ENCODE peak calls at places on chromosomes 16 and 17, in nine cellular contexts. Y is tibial artery, D is AG10803, G is brain microvascular endothelial cell, M is glutamatergic neuron, W is left lung, O is ascending aorta, R is heart left ventricle, E is Calu3. S is an unnamed sample.

GRCh38 chr17:7673239-7673638 is 14.1 kb downstream of the TP53 start:
- DNase-seq in Y (no peak), D (no peak), G (no peak), M (peak; percentile 45), W (peak; percentile 0), O (no peak), R (no peak), E (peak; percentile 12), S (no peak)

GRCh38 chr17:12596961-12597360 is 68.7 kb upstream of the MYOCD start:
- DNase-seq in Y (no peak), D (no peak), G (no peak), M (no peak), W (no peak), O (no peak), R (no peak), E (no peak), S (no peak)

GRCh38 chr16:15650698-15651161 is 685 bp downstream of the NDE1 start:
- DNase-seq in Y (peak; percentile 72), D (no peak), G (no peak), M (no peak), W (no peak), O (peak; percentile 65), R (peak; percentile 64), E (peak; percentile 9), S (no peak)

GRCh38 chr17:79738643-79739042 is 7.9 kb downstream of the ENPP7 start:
- DNase-seq in Y (no peak), D (no peak), G (no peak), M (no peak), W (no peak), O (no peak), R (no peak), E (no peak), S (no peak)

GRCh38 chr16:23836078-23836403 is 258 bp downstream of the PRKCB start:
- DNase-seq in Y (no peak), D (no peak), G (no peak), M (peak; percentile 33), W (no peak), O (no peak), R (peak; percentile 62), E (no peak), S (no peak)

GRCh38 chr17:67594115-67594878 is 123.4 kb upstream of the NOL11 start:
- DNase-seq in Y (no peak), D (no peak), G (no peak), M (no peak), W (no peak), O (peak; percentile 8), R (no peak), E (no peak), S (no peak)

GRCh38 chr16:71885261-71885650 is 1.3 kb upstream of the ZNF821 start:
- DNase-seq in Y (no peak), D (no peak), G (no peak), M (no peak), W (no peak), O (no peak), R (no peak), E (no peak), S (no peak)

GRCh38 chr16:53511403-53512280 is 8.6 kb upstream of the AKTIP start:
- DNase-seq in Y (no peak), D (no peak), G (no peak), M (no peak), W (no peak), O (peak; percentile 63), R (no peak), E (peak; percentile 63), S (no peak)

GRCh38 chr17:56319531-56319930 is 166.3 kb downstream of the ANKFN1 start:
- DNase-seq in Y (no peak), D (peak; percentile 70), G (no peak), M (no peak), W (no peak), O (no peak), R (no peak), E (no peak), S (no peak)

GRCh38 chr16:1770328-1771071 is 843 bp downstream of the NME3 start:
- DNase-seq in Y (peak; percentile 90), D (peak; percentile 51), G (peak; percentile 33), M (peak; percentile 72), W (no peak), O (peak; percentile 83), R (no peak), E (peak; percentile 48), S (no peak)

GRCh38 chr17:38705523-38705802 is 390 bp downstream of the MLLT6 start:
- DNase-seq in Y (no peak), D (no peak), G (no peak), M (peak; percentile 45), W (no peak), O (no peak), R (no peak), E (no peak), S (no peak)

GRCh38 chr16:11546522-11547485 is 39.9 kb downstream of the LITAF start:
- DNase-seq in Y (no peak), D (peak; percentile 37), G (no peak), M (no peak), W (no peak), O (no peak), R (no peak), E (no peak), S (no peak)

DNA sequence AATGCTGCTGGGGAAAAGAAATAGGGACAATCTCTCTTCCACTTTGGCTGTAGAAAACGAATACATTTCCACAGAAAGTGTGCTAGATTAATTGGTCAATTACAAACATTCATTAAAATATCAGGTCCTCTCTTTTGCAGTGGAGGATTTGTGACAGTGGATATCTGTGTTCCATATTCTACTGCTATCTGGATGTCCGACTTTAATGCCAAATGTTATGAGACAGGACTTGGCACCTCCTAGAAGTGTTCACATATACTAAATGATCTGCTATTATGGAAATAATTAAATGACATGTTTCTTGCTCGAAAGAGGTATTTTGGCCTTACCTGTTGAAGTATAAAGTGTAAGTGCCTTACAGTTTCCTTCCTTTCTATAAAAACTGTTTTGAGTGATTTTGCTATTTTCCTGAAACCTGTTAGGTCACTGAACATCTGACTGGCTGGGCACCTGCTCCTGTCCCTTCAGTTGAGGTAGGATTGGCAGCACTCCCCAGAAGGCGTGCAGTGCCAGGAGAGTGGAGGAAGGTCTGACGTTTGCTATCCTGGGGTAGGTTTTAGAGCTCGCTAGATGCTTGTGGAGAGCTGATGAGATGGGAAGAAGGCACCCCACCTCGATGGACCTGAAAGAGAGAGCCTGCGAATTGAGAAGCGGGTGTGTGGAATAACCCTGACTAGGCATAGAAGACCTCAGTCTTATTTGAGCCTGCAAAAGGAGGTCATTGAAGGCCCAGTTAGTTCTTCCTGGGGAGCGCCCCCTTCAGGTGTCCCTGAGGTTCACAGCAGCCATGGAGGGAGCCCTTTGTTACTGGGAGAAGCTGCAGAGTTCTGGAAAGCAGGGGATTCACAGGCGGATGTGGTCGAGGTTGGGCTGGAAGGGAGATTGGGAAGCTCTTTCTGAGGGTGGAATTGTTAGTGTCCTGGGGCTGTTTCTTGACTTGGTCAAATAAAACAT is 159.4 kb upstream of the ZNF267 start:
- DNase-seq in Y (no peak), D (no peak), G (no peak), M (peak; percentile 79), W (peak; percentile 29), O (no peak), R (no peak), E (no peak), S (no peak)
- TF ChIP-seq CTCF in Y (no peak), D (peak; percentile 26), G (peak; percentile 46), M (peak; percentile 70), W (no peak), O (no peak), R (no peak), E (no peak), S (peak; percentile 17)

DNA sequence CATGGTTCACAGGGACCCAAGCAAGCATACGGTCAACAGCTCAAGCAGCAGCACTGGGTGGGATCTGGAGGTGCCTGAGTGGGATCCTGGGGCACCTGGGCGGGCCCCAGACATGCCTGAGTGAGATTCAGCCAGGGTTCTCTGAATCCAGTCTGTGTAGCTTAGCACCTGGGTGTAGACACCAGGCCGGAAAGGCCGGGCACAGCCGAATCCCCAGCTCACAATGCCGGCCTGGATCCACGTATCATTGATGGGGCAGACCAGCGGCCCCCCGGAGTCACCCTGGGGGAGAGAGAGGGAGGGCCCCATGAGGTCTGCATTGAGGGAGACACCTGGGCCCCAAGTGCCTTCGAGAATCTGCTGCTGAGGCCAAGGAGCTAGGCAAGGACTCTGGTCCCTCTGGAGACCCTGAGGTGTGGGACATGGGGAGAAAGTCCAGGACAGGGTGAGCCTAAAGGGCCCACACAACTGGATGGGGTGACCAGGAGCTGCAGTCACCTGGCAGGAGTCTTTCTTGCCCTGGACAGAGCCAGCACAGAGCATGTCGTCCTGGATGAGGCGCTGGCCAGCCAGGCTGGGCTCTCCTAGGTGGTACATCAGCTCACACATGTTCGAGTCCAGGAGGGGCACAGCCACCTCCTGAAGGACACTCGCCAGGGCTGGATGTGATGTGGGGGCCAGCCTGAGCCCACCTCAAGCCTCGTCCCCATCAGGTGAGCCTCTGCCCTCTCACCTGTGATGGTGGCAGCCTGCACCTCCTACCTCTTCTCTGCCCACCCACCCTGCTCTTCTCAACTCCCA is 9.7 kb downstream of the ZG16B start:
- DNase-seq in Y (no peak), D (no peak), G (no peak), M (no peak), W (peak; percentile 46), O (no peak), R (no peak), E (no peak), S (peak; percentile 44)
- TF ChIP-seq CTCF in Y (no peak), D (no peak), G (no peak), M (no peak), W (no peak), O (no peak), R (no peak), E (no peak), S (no peak)

GRCh38 chr16:89308391-89309333 is 91.2 kb downstream of the ZNF778 start:
- DNase-seq in Y (no peak), D (no peak), G (no peak), M (peak; percentile 56), W (peak; percentile 53), O (no peak), R (peak; percentile 53), E (peak; percentile 37), S (no peak)
- TF ChIP-seq CTCF in Y (peak; percentile 25), D (peak; percentile 48), G (peak; percentile 76), M (peak; percentile 52), W (peak; percentile 35), O (no peak), R (no peak), E (peak; percentile 51), S (peak; percentile 64)

GRCh38 chr17:72984925-72985322 is 107.6 kb downstream of the SLC39A11 start:
- DNase-seq in Y (no peak), D (no peak), G (peak; percentile 47), M (no peak), W (no peak), O (no peak), R (no peak), E (peak; percentile 24), S (no peak)

GRCh38 chr17:72989074-72989610 is 103.3 kb downstream of the SLC39A11 start:
- DNase-seq in Y (no peak), D (no peak), G (no peak), M (no peak), W (no peak), O (no peak), R (no peak), E (no peak), S (no peak)

GRCh38 chr17:72985882-72986720 is 106.4 kb downstream of the SLC39A11 start:
- DNase-seq in Y (peak; percentile 70), D (peak; percentile 68), G (peak; percentile 74), M (peak; percentile 75), W (no peak), O (peak; percentile 72), R (no peak), E (peak; percentile 55), S (peak; percentile 74)

GRCh38 chr17:72988451-72988850 is 104.0 kb downstream of the SLC39A11 start:
- DNase-seq in Y (no peak), D (no peak), G (no peak), M (no peak), W (no peak), O (no peak), R (no peak), E (no peak), S (no peak)

GRCh38 chr17:72987166-72987565 is 105.3 kb downstream of the SLC39A11 start:
- DNase-seq in Y (no peak), D (no peak), G (no peak), M (no peak), W (no peak), O (no peak), R (no peak), E (no peak), S (no peak)
- TF ChIP-seq CTCF in Y (no peak), D (no peak), G (no peak), M (no peak), W (no peak), O (no peak), R (no peak), E (no peak), S (no peak)